ENCODE peak calls at places on chromosomes 2 and 18, in four cellular contexts. A is IMR-90, O is mesenchymal stem cell, F is H1. B is an unnamed sample.

GRCh38 chr2:189982777-189983394 is 79.6 kb downstream of the MSTN start:
- DNase-seq in A (no peak), O (peak), F (no peak), B (no peak)

GRCh38 chr2:159202568-159203071 is 83.9 kb downstream of the WDSUB1 start:
- DNase-seq in A (peak), O (peak), F (no peak), B (no peak)

GRCh38 chr2:54454922-54455583 is 1.1 kb upstream of the SPTBN1 start:
- DNase-seq in A (no peak), O (peak), F (no peak), B (peak)

GRCh38 chr18:62631173-62631572 is 84.2 kb upstream of the PHLPP1 start:
- DNase-seq in A (no peak), O (no peak), F (no peak), B (no peak)

GRCh38 chr2:197158591-197159550 is 151.7 kb downstream of the ANKRD44 start:
- DNase-seq in A (peak), O (peak), F (no peak), B (no peak)

GRCh38 chr2:7794916-7795315 is 877.7 kb downstream of the RNF144A start:
- DNase-seq in A (no peak), O (no peak), F (no peak), B (no peak)

GRCh38 chr2:219250044-219250781 is 2.8 kb upstream of the TUBA4B start:
- DNase-seq in A (peak), O (peak), F (no peak), B (no peak)

GRCh38 chr2:32825291-32825712 is 121.5 kb upstream of the LTBP1 start:
- DNase-seq in A (peak), O (no peak), F (no peak), B (no peak)

GRCh38 chr2:206989306-206989705 is 50.0 kb downstream of the CPO start:
- DNase-seq in A (no peak), O (peak), F (peak), B (peak)

GRCh38 chr18:48020337-48021250 is 90.1 kb upstream of the SMAD2 start:
- DNase-seq in A (no peak), O (no peak), F (no peak), B (peak)

GRCh38 chr2:202932425-202933138 is 20.5 kb downstream of the CARF start:
- DNase-seq in A (peak), O (peak), F (no peak), B (no peak)

GRCh38 chr18:12287684-12288405 is 20.2 kb upstream of the TUBB6 start:
- DNase-seq in A (peak), O (peak), F (no peak), B (peak)

GRCh38 chr2:144524190-144524957 is 4.5 kb upstream of the ZEB2 start:
- DNase-seq in A (no peak), O (no peak), F (no peak), B (peak)

GRCh38 chr2:111119004-111119846 is 1.5 kb upstream of the BCL2L11 start:
- DNase-seq in A (no peak), O (peak), F (no peak), B (peak)

GRCh38 chr2:188610050-188610444 is 318.4 kb downstream of the GULP1 start:
- DNase-seq in A (no peak), O (peak), F (no peak), B (no peak)

GRCh38 chr2:137467246-137467862 is 496.9 kb upstream of the HNMT start:
- DNase-seq in A (no peak), O (peak), F (peak), B (peak)

GRCh38 chr2:199716807-199717586 is 134.0 kb downstream of the FTCDNL1 start:
- DNase-seq in A (no peak), O (peak), F (no peak), B (no peak)

GRCh38 chr2:152627010-152627957 is 90.0 kb downstream of the PRPF40A start:
- DNase-seq in A (peak), O (peak), F (no peak), B (no peak)

GRCh38 chr2:162011718-162012564 is 62.1 kb downstream of the DPP4 start:
- DNase-seq in A (no peak), O (no peak), F (no peak), B (no peak)

GRCh38 chr2:110173523-110173922 is 31.3 kb downstream of the NPHP1 start:
- DNase-seq in A (peak), O (peak), F (no peak), B (no peak)

GRCh38 chr2:207163815-207164747 is 1.7 kb downstream of the KLF7 start:
- DNase-seq in A (peak), O (peak), F (no peak), B (no peak)

GRCh38 chr2:11175293-11175795 is 20.1 kb downstream of the SLC66A3 start:
- DNase-seq in A (peak), O (peak), F (no peak), B (no peak)

GRCh38 chr2:28944535-28944934 is 36.6 kb upstream of the TOGARAM2 start:
- DNase-seq in A (no peak), O (no peak), F (no peak), B (no peak)

GRCh38 chr18:69944434-69944833 is 3.2 kb downstream of the CD226 start:
- DNase-seq in A (no peak), O (no peak), F (no peak), B (no peak)

GRCh38 chr18:69946608-69947155 is 991 bp downstream of the CD226 start:
- DNase-seq in A (no peak), O (no peak), F (no peak), B (no peak)

GRCh38 chr18:69943021-69943420 is 4.7 kb downstream of the CD226 start:
- DNase-seq in A (no peak), O (no peak), F (no peak), B (no peak)

GRCh38 chr18:69947361-69948106 is at the start of gene CD226:
- DNase-seq in A (no peak), O (no peak), F (no peak), B (no peak)

GRCh38 chr18:69945220-69946114 is 2.2 kb downstream of the CD226 start:
- DNase-seq in A (no peak), O (no peak), F (no peak), B (no peak)
- H4K8ac ChIP-seq in A (no peak), O (no peak), F (no peak), B (no peak)

DNA sequence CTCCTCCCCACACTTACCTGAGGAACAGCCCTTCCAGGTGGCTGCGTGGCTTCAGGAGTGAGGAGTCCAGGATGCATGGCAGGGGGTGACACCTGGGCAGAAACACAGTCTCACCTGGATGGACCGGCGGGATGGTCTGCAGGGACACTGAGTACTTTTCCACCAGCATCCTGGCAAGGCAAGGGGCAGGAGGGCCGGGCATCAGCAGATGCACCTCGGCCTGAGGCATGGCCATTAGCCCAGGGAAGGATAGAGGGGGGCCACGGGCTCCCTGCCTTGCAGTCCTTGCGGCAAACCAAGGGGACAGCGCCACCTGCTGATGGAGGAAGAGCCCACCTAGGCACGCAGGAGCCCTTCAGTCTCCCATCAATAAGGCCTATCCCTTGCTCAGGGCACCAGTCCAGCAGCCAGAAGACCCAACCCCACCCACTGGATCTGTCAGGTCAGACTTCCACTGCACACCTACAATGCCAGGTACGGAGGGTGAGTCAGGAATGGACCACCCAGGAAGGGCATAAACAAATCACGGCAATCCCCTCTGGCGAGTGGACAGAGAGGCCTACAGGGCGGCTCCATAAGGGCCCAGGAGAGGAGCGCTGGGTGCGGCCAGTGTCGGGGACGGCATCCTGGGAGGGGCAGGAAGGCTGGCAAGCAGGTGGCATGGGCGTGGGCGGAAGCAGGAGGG is 26.0 kb downstream of the FAM178B start:
- DNase-seq in A (peak), O (peak), F (peak), B (peak)
- H4K8ac ChIP-seq in A (no peak), O (no peak), F (no peak), B (no peak)

DNA sequence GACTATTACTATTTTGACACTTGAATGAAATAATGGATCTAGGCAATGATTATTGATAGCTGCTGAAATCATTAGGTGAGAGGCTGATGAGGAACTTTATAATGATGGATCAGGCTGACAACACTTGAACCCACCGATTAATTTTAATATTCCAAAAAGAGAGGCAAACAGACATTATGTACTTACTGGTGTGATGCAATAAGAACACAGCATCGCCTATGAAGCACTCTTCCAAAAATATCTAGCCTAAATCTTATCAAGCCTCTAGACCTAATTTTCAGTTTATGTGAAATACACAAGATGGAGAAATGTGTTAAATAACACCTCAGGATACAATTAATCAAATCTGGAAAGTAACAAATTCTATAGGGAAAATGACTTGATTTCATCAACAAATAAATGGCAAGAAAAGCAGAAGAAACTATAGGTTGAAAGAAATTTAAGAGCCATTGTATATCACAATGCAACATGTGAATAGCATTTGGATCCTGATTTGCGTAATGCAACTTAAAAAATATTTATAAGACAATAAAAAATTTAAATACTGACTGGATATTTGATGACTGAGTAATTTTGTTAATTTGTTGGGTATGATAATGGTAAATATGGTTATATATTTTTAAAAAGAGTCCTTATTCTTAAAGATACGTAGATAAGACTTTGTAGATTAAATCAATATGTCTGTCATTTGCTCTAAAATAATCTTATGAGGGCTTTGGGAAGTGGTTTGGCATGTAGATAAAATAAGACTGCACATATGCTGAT is 17.2 kb upstream of the SSB start:
- DNase-seq in A (no peak), O (no peak), F (no peak), B (no peak)
- H4K8ac ChIP-seq in A (no peak), O (no peak), F (no peak), B (no peak)

GRCh38 chr18:49020621-49021021 is 69.9 kb upstream of the SMAD7 start:
- DNase-seq in A (peak), O (peak), F (no peak), B (peak)
- H4K8ac ChIP-seq in A (no peak), O (no peak), F (peak), B (no peak)

DNA sequence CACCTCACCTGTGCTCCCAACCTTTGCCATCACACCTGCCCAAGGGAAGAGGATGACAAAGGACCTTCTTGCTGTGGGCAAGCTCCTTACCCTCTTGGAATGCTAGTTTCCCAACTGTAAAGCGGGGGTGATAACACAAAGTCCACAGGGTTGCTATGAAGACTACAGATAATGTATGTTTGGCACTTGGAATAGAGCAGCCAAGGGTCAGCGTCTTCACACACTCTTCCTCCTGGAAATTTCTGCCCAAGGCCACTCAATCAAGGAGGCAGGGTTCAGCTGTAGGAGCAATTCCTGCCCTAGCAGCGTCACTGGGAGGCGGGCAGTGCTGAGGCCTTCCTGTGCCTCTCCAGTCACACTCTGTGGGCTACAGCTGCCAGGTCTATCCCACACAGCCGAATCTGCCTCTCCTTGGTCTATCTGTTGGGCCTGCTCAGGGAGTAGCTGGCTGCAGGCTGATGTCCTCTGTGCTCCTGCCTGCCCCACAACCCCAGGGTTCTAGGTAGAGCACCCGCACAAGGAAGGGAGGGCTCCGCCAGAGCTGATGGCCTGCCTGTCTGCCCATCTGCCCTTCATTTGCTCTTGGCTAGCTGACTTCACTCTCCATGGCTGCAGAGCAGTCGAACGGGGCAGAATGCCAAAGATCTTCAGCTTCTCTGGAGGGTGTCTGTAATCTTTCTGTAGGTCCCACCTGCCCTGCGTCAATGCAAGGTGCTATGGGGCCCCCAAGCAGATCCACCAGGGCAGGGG is 91.9 kb downstream of the MRO start:
- DNase-seq in A (no peak), O (no peak), F (no peak), B (no peak)
- H4K8ac ChIP-seq in A (no peak), O (no peak), F (no peak), B (no peak)

DNA sequence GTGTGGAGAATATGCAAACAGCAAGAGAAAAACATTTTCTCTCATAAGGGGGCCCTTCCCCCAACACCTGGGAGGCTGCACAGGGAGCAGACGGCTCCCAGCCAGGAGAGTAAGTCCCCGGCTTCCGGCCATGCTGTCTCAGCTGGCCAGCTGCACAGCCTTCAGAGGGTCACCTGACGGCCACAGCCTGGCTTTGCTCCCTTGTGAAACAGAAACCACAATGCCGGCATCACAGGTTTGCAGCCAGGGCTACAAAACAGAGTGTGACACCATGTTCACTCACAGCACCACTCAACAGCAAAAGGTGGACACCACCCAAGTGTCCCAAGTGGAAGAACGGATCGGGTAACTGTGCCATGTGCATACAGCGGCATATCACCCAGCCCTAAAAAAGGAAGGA is 86.9 kb upstream of the GPC1 start:
- DNase-seq in A (peak), O (no peak), F (no peak), B (no peak)
- H4K8ac ChIP-seq in A (no peak), O (no peak), F (no peak), B (no peak)

B was measured in H9.